ENCODE peak calls at places on chromosomes 12 and 14, in four cellular contexts. C, K, B and M are unnamed samples.

GRCh38 chr14:35438910-35439713 is 34.6 kb upstream of the NFKBIA start:
- DNase-seq in K (no peak), B (no peak), C (no peak), M (no peak)

GRCh38 chr14:36224176-36224575 is 47.7 kb upstream of the PTCSC3 start:
- DNase-seq in B (no peak), C (no peak), K (no peak), M (no peak)

GRCh38 chr12:50390284-50390683 is 6.1 kb downstream of the FAM186A start:
- DNase-seq in K (no peak), C (peak; percentile 85), B (no peak), M (no peak)

GRCh38 chr12:53781218-53781801 is 29.5 kb upstream of the CISTR start:
- DNase-seq in C (no peak), B (no peak), K (no peak), M (no peak)

GRCh38 chr14:73784065-73784987 is 67.3 kb upstream of the PTGR2 start:
- DNase-seq in B (peak; percentile 70), C (no peak), K (no peak), M (no peak)

GRCh38 chr14:86672071-86672470 is 1142.1 kb downstream of the FLRT2 start:
- DNase-seq in K (no peak), C (no peak), B (no peak), M (no peak)

GRCh38 chr12:112577473-112578334 is 159.0 kb downstream of the PTPN11 start:
- DNase-seq in K (no peak), C (no peak), B (no peak), M (no peak)

GRCh38 chr14:60925286-60925685 is 55.6 kb downstream of the TRMT5 start:
- DNase-seq in B (no peak), K (no peak), C (no peak), M (no peak)

GRCh38 chr12:509494-509893 is 49.8 kb downstream of the B4GALNT3 start:
- DNase-seq in B (no peak), C (peak; percentile 14), K (no peak), M (no peak)

GRCh38 chr14:84891414-84891813 is 638.5 kb upstream of the FLRT2 start:
- DNase-seq in C (no peak), B (no peak), K (no peak), M (no peak)

GRCh38 chr14:71322660-71323250 is 415.5 kb downstream of the PCNX1 start:
- DNase-seq in K (no peak), C (peak; percentile 56), B (no peak), M (peak; percentile 12)

GRCh38 chr14:73221945-73222344 is 15.4 kb upstream of the PAPLN start:
- DNase-seq in K (no peak), B (no peak), C (no peak), M (no peak)

GRCh38 chr14:83133986-83134664 is 1600.5 kb upstream of the SEL1L start:
- DNase-seq in B (no peak), C (no peak), K (no peak), M (no peak)

GRCh38 chr12:121240484-121241202 is 30.7 kb downstream of the P2RX4 start:
- DNase-seq in K (peak; percentile 36), C (peak; percentile 25), B (peak; percentile 96), M (peak; percentile 81)
- H3K4me3 ChIP-seq in K (peak overlapping the region; percentile 2), C (no peak overlapping the region), B (peak overlapping the region; percentile 21), M (no peak overlapping the region)

GRCh38 chr14:102348376-102348775 is 14.3 kb downstream of the CINP start:
- DNase-seq in K (no peak), C (no peak), B (no peak), M (no peak)
- H3K27ac ChIP-seq in K (no peak overlapping the region), C (no peak overlapping the region), B (no peak overlapping the region), M (no peak overlapping the region)

DNA sequence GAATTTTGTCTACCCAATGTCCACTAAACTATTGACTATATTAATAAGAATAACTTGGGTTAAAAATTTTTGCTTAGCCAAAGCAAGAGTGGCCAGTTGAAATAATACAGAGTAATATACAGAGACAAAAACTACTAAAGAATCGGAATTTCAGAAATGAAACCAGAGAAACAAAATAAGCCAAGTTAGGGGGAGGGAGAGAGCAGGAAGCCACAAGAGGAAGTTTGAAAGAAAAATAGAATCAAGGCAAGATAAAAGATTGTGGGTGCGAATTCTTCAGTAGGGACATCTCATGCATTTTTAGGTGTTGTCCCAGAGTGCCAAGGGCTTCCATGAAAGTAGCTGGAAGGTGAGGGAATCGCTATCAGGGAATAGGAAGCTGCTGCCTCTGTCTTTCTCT is 16.6 kb downstream of the NEUROD4 start:
- DNase-seq in B (no peak), C (no peak), K (no peak), M (no peak)
- H3K4me3 ChIP-seq in B (no peak overlapping the region), C (no peak overlapping the region), K (no peak overlapping the region), M (no peak overlapping the region)

DNA sequence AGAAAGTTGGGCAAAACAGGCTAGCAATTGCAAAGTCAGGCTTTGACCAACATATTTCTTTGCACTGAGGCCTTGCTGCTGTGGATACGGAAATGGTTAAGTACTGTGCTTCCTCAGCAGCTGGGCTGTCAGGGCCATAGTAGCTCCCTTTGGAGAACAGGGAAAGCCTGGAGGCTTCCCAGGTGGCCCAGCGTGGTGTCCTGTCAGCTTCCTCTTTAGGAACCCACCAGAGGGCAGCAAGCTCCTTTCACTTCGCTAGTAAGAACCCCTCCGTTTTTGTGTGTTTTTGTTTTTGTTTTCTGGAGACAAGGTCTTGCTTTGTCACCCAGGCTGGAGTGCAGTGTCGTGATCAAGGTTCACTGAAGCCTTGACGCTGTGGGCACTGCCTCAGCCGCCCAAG is 1.7 kb upstream of the CFAP251 start:
- DNase-seq in B (no peak), K (no peak), C (no peak), M (no peak)
- H3K27ac ChIP-seq in B (peak overlapping the region; percentile 80), K (no peak overlapping the region), C (no peak overlapping the region), M (no peak overlapping the region)

GRCh38 chr14:99244299-99244959 is 27.6 kb downstream of the BCL11B start:
- DNase-seq in K (no peak), C (no peak), B (no peak), M (no peak)
- H3K4me3 ChIP-seq in K (no peak overlapping the region), C (no peak overlapping the region), B (no peak overlapping the region), M (no peak overlapping the region)

GRCh38 chr14:104799239-104799599 is 1.7 kb upstream of the ZBTB42 start:
- DNase-seq in K (no peak), C (no peak), B (no peak), M (no peak)
- H3K27ac ChIP-seq in K (peak overlapping the region; percentile 93), C (no peak overlapping the region), B (peak overlapping the region; percentile 93), M (peak overlapping the region; percentile 99)

GRCh38 chr12:19681007-19681406 is 241.7 kb downstream of the AEBP2 start:
- DNase-seq in K (no peak), C (no peak), B (no peak), M (no peak)

GRCh38 chr12:19689226-19689625 is 249.9 kb downstream of the AEBP2 start:
- DNase-seq in B (no peak), C (no peak), K (no peak), M (no peak)

GRCh38 chr12:19688489-19688888 is 249.2 kb downstream of the AEBP2 start:
- DNase-seq in C (no peak), K (no peak), B (no peak), M (no peak)

DNA sequence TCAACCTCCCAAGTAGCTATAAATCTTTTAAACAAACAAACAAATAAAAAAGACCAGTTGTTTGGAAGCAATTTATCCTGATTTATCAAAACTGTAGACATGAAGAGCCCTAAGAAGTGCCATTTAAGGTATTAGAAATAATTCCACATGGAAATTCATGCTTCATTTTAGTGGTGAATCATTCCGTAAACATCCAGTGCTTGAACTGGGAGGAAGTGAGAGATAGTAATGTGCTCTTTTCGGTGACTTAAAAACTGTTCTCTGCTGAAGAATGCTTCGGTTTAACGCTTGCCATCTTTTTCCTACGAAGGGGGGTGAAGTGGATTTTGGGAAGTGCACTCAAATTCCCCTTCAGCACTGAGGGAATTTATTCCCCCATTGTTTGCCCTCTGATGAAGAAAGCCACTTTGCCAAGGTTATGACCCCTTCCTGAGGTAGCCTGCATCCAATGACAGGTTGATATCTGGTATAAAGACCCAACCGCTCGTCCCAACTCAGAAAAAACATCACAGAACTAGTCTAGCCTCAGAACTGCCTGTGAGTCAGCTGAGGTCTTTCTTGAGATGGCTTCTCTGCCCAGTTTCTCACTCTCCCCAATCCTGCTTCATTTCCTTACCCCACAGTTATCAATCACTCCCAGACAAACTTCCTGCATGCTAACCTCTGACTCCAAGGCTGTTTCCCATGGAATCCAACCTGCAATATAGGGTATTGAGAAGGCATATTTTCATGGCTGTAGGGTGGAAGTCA is 244.1 kb downstream of the AEBP2 start:
- DNase-seq in B (no peak), K (no peak), C (peak; percentile 59), M (no peak)
- H3K4me3 ChIP-seq in B (no peak overlapping the region), K (no peak overlapping the region), C (no peak overlapping the region), M (no peak overlapping the region)

GRCh38 chr12:92403210-92404175 is 257.8 kb upstream of the BTG1 start:
- DNase-seq in C (no peak), K (no peak), B (no peak), M (no peak)

GRCh38 chr12:92400006-92400405 is 254.4 kb upstream of the BTG1 start:
- DNase-seq in K (no peak), B (no peak), C (no peak), M (no peak)

GRCh38 chr12:92404921-92405320 is 259.3 kb upstream of the BTG1 start:
- DNase-seq in C (no peak), K (no peak), B (no peak), M (no peak)

GRCh38 chr12:92404259-92404894 is 258.7 kb upstream of the BTG1 start:
- DNase-seq in C (no peak), K (no peak), B (no peak), M (no peak)

DNA sequence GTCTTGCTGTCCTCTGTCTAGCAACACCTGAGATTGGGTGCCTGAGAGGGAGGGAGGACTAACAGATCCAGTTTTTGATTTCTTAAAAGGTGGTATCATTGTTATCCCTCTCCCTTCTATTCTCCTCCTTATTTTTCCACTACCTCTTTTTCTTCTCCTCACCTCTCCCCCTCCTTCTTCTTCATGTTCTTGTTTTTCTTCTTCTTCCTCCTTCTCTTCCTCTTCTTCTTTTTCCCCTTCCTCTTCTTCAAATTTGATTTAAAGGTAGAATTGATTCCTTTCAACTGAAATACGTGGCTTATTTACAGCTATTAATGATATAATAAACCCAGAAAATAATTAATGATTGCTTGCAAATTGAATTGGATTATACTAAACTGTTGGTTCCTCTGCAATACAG is 256.8 kb upstream of the BTG1 start:
- DNase-seq in K (no peak), C (no peak), B (no peak), M (no peak)
- H3K27ac ChIP-seq in K (no peak overlapping the region), C (no peak overlapping the region), B (peak overlapping the region; percentile 67), M (no peak overlapping the region)